ENCODE peak calls at places on chromosomes 11 and 22, in eight cellular contexts. One of them, this sample, is unnamed. For H3K27me3 and H3K4me1, the result is how much of the 10 kb centered on the place peaks cover.

GRCh38 chr11:118872403-118872821 is 11.3 kb upstream of the CXCR5 start:
- DNase-seq in neural progenitor cell: no peak
- DNase-seq in neuronal stem cell: no peak
- DNase-seq in endodermal cell: no peak
- DNase-seq in cardiac muscle cell: no peak
- DNase-seq in aorta: no peak
- DNase-seq in mesendoderm: no peak
- DNase-seq in CD8-positive, alpha-beta memory T cell: no peak
- DNase-seq in this sample: no peak

GRCh38 chr11:46294365-46295309 is 17.2 kb downstream of the CREB3L1 start:
- DNase-seq in aorta: no peak
- DNase-seq in mesendoderm: peak
- DNase-seq in CD8-positive, alpha-beta memory T cell: no peak
- DNase-seq in endodermal cell: peak
- DNase-seq in neuronal stem cell: peak
- DNase-seq in neural progenitor cell: peak
- DNase-seq in cardiac muscle cell: peak
- DNase-seq in this sample: no peak

GRCh38 chr22:27913162-27913741 is 5.8 kb downstream of the PITPNB start:
- DNase-seq in endodermal cell: no peak
- DNase-seq in CD8-positive, alpha-beta memory T cell: no peak
- DNase-seq in cardiac muscle cell: peak
- DNase-seq in aorta: no peak
- DNase-seq in neuronal stem cell: no peak
- DNase-seq in neural progenitor cell: no peak
- DNase-seq in mesendoderm: peak
- DNase-seq in this sample: no peak

GRCh38 chr11:57200937-57201336 is 19.2 kb downstream of the LRRC55 start:
- DNase-seq in mesendoderm: no peak
- DNase-seq in endodermal cell: no peak
- DNase-seq in CD8-positive, alpha-beta memory T cell: no peak
- DNase-seq in aorta: no peak
- DNase-seq in neural progenitor cell: no peak
- DNase-seq in neuronal stem cell: no peak
- DNase-seq in cardiac muscle cell: no peak
- DNase-seq in this sample: no peak

GRCh38 chr22:24731786-24732185 is 42.7 kb downstream of the PIWIL3 start:
- DNase-seq in CD8-positive, alpha-beta memory T cell: no peak
- DNase-seq in neuronal stem cell: no peak
- DNase-seq in endodermal cell: no peak
- DNase-seq in mesendoderm: no peak
- DNase-seq in cardiac muscle cell: no peak
- DNase-seq in aorta: no peak
- DNase-seq in neural progenitor cell: no peak
- DNase-seq in this sample: no peak

GRCh38 chr22:50540352-50540751 is 5.3 kb upstream of the KLHDC7B start:
- DNase-seq in cardiac muscle cell: no peak
- DNase-seq in neural progenitor cell: no peak
- DNase-seq in neuronal stem cell: no peak
- DNase-seq in aorta: peak
- DNase-seq in mesendoderm: no peak
- DNase-seq in CD8-positive, alpha-beta memory T cell: no peak
- DNase-seq in endodermal cell: no peak
- DNase-seq in this sample: no peak

GRCh38 chr11:61921446-61921845 is 4.1 kb upstream of the RAB3IL1 start:
- DNase-seq in cardiac muscle cell: no peak
- DNase-seq in mesendoderm: no peak
- DNase-seq in neural progenitor cell: no peak
- DNase-seq in neuronal stem cell: no peak
- DNase-seq in aorta: no peak
- DNase-seq in CD8-positive, alpha-beta memory T cell: no peak
- DNase-seq in endodermal cell: no peak
- DNase-seq in this sample: no peak

GRCh38 chr11:128341280-128341679 is 246.1 kb downstream of the ETS1 start:
- DNase-seq in mesendoderm: no peak
- DNase-seq in cardiac muscle cell: peak
- DNase-seq in neuronal stem cell: no peak
- DNase-seq in CD8-positive, alpha-beta memory T cell: peak
- DNase-seq in neural progenitor cell: no peak
- DNase-seq in endodermal cell: no peak
- DNase-seq in aorta: no peak
- DNase-seq in this sample: no peak

GRCh38 chr11:117532568-117532967 is 204.9 kb downstream of the CEP164 start:
- DNase-seq in mesendoderm: no peak
- DNase-seq in endodermal cell: no peak
- DNase-seq in CD8-positive, alpha-beta memory T cell: no peak
- DNase-seq in cardiac muscle cell: no peak
- DNase-seq in aorta: no peak
- DNase-seq in neural progenitor cell: no peak
- DNase-seq in neuronal stem cell: no peak
- DNase-seq in this sample: no peak

GRCh38 chr11:117528061-117528780 is 200.6 kb downstream of the CEP164 start:
- DNase-seq in mesendoderm: no peak
- DNase-seq in neuronal stem cell: no peak
- DNase-seq in aorta: no peak
- DNase-seq in CD8-positive, alpha-beta memory T cell: no peak
- DNase-seq in cardiac muscle cell: no peak
- DNase-seq in neural progenitor cell: no peak
- DNase-seq in endodermal cell: no peak
- DNase-seq in this sample: no peak

GRCh38 chr11:117524784-117525183 is 197.1 kb downstream of the CEP164 start:
- DNase-seq in mesendoderm: no peak
- DNase-seq in aorta: no peak
- DNase-seq in CD8-positive, alpha-beta memory T cell: no peak
- DNase-seq in neural progenitor cell: no peak
- DNase-seq in endodermal cell: no peak
- DNase-seq in cardiac muscle cell: no peak
- DNase-seq in neuronal stem cell: no peak
- DNase-seq in this sample: no peak

GRCh38 chr11:117525866-117526265 is 198.2 kb downstream of the CEP164 start:
- DNase-seq in CD8-positive, alpha-beta memory T cell: no peak
- DNase-seq in cardiac muscle cell: no peak
- DNase-seq in neural progenitor cell: no peak
- DNase-seq in neuronal stem cell: no peak
- DNase-seq in aorta: no peak
- DNase-seq in endodermal cell: no peak
- DNase-seq in mesendoderm: no peak
- DNase-seq in this sample: no peak

DNA sequence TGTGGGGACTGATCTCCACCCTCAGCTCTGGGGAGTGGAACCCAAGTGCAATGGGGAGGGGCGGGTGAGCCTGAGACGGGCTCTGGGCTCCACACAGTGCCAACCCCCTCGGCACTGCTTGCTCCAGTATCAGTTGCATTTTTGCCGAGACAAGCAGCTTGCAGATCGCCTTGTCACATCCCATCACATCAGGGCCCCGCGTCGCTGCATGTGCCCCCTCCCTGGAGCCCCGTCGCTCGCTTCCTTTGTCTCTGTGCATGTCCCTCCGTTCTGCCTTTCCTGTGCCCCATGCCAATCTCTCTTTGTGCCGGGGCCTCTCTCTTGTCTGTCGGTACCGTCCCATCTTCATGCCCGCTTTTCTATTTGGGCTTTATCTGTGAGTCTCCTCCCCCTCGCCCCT is 202.1 kb downstream of the CEP164 start:
- DNase-seq in mesendoderm: no peak
- DNase-seq in cardiac muscle cell: no peak
- DNase-seq in CD8-positive, alpha-beta memory T cell: no peak
- DNase-seq in neural progenitor cell: no peak
- DNase-seq in neuronal stem cell: no peak
- DNase-seq in endodermal cell: no peak
- DNase-seq in aorta: no peak
- DNase-seq in this sample: no peak
- H3K27me3 ChIP-seq in mesendoderm: under half
- H3K27me3 ChIP-seq in cardiac muscle cell: under half
- H3K27me3 ChIP-seq in CD8-positive, alpha-beta memory T cell: under half
- H3K27me3 ChIP-seq in neural progenitor cell: under half
- H3K27me3 ChIP-seq in neuronal stem cell: under half
- H3K27me3 ChIP-seq in endodermal cell: under half
- H3K27me3 ChIP-seq in aorta: under half
- H3K27me3 ChIP-seq in this sample: under half

GRCh38 chr11:66723693-66724092 is 5.3 kb downstream of the SPTBN2 start:
- DNase-seq in CD8-positive, alpha-beta memory T cell: no peak
- DNase-seq in cardiac muscle cell: no peak
- DNase-seq in neuronal stem cell: no peak
- DNase-seq in aorta: no peak
- DNase-seq in neural progenitor cell: no peak
- DNase-seq in mesendoderm: no peak
- DNase-seq in endodermal cell: no peak
- DNase-seq in this sample: no peak

GRCh38 chr11:66727282-66727882 is 1.6 kb downstream of the SPTBN2 start:
- DNase-seq in aorta: no peak
- DNase-seq in CD8-positive, alpha-beta memory T cell: peak
- DNase-seq in neural progenitor cell: peak
- DNase-seq in cardiac muscle cell: peak
- DNase-seq in endodermal cell: peak
- DNase-seq in mesendoderm: peak
- DNase-seq in neuronal stem cell: no peak
- DNase-seq in this sample: no peak

GRCh38 chr11:66725646-66726045 is 3.4 kb downstream of the SPTBN2 start:
- DNase-seq in mesendoderm: peak
- DNase-seq in cardiac muscle cell: peak
- DNase-seq in neural progenitor cell: peak
- DNase-seq in endodermal cell: no peak
- DNase-seq in CD8-positive, alpha-beta memory T cell: no peak
- DNase-seq in neuronal stem cell: no peak
- DNase-seq in aorta: no peak
- DNase-seq in this sample: no peak

GRCh38 chr11:66722745-66723651 is 6.0 kb downstream of the SPTBN2 start:
- DNase-seq in endodermal cell: no peak
- DNase-seq in cardiac muscle cell: no peak
- DNase-seq in neuronal stem cell: no peak
- DNase-seq in neural progenitor cell: no peak
- DNase-seq in mesendoderm: no peak
- DNase-seq in CD8-positive, alpha-beta memory T cell: no peak
- DNase-seq in aorta: no peak
- DNase-seq in this sample: no peak

DNA sequence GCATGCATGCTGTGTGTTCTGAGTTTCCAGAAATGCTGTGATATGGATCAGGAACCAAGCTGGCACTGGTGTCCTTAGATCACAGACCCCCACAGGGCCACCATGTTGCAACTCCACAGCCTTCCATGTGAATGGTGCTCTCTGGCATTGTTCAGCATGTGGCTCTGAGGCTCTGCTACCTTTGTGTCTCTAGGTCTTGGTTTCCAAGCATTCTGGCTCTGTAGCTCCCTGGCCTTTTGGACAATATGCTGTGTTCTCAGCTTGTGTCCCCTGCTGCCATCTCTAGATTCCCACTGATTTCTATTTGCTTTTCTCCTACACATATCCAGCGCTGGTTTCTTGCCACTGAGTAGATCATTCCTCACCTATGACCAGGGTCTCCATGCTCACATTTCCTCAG is 3.9 kb downstream of the SPTBN2 start:
- DNase-seq in neural progenitor cell: no peak
- DNase-seq in aorta: no peak
- DNase-seq in mesendoderm: no peak
- DNase-seq in CD8-positive, alpha-beta memory T cell: no peak
- DNase-seq in neuronal stem cell: no peak
- DNase-seq in endodermal cell: no peak
- DNase-seq in cardiac muscle cell: no peak
- DNase-seq in this sample: no peak
- H3K4me1 ChIP-seq in neural progenitor cell: under half
- H3K4me1 ChIP-seq in aorta: under half
- H3K4me1 ChIP-seq in mesendoderm: under half
- H3K4me1 ChIP-seq in CD8-positive, alpha-beta memory T cell: under half
- H3K4me1 ChIP-seq in neuronal stem cell: under half
- H3K4me1 ChIP-seq in endodermal cell: under half
- H3K4me1 ChIP-seq in cardiac muscle cell: under half
- H3K4me1 ChIP-seq in this sample: under half

GRCh38 chr11:125289419-125290088 is 125.0 kb downstream of the PKNOX2 start:
- DNase-seq in mesendoderm: no peak
- DNase-seq in cardiac muscle cell: peak
- DNase-seq in neuronal stem cell: no peak
- DNase-seq in neural progenitor cell: no peak
- DNase-seq in endodermal cell: no peak
- DNase-seq in CD8-positive, alpha-beta memory T cell: no peak
- DNase-seq in aorta: no peak
- DNase-seq in this sample: no peak

GRCh38 chr11:125286486-125286885 is 121.9 kb downstream of the PKNOX2 start:
- DNase-seq in mesendoderm: no peak
- DNase-seq in CD8-positive, alpha-beta memory T cell: no peak
- DNase-seq in aorta: peak
- DNase-seq in neuronal stem cell: no peak
- DNase-seq in endodermal cell: no peak
- DNase-seq in neural progenitor cell: no peak
- DNase-seq in cardiac muscle cell: no peak
- DNase-seq in this sample: no peak

GRCh38 chr11:125285844-125286243 is 121.3 kb downstream of the PKNOX2 start:
- DNase-seq in endodermal cell: no peak
- DNase-seq in neuronal stem cell: no peak
- DNase-seq in mesendoderm: no peak
- DNase-seq in CD8-positive, alpha-beta memory T cell: no peak
- DNase-seq in neural progenitor cell: no peak
- DNase-seq in aorta: no peak
- DNase-seq in cardiac muscle cell: no peak
- DNase-seq in this sample: no peak

GRCh38 chr11:125290263-125290662 is 125.7 kb downstream of the PKNOX2 start:
- DNase-seq in cardiac muscle cell: no peak
- DNase-seq in neural progenitor cell: no peak
- DNase-seq in CD8-positive, alpha-beta memory T cell: no peak
- DNase-seq in neuronal stem cell: no peak
- DNase-seq in aorta: no peak
- DNase-seq in endodermal cell: no peak
- DNase-seq in mesendoderm: no peak
- DNase-seq in this sample: no peak

DNA sequence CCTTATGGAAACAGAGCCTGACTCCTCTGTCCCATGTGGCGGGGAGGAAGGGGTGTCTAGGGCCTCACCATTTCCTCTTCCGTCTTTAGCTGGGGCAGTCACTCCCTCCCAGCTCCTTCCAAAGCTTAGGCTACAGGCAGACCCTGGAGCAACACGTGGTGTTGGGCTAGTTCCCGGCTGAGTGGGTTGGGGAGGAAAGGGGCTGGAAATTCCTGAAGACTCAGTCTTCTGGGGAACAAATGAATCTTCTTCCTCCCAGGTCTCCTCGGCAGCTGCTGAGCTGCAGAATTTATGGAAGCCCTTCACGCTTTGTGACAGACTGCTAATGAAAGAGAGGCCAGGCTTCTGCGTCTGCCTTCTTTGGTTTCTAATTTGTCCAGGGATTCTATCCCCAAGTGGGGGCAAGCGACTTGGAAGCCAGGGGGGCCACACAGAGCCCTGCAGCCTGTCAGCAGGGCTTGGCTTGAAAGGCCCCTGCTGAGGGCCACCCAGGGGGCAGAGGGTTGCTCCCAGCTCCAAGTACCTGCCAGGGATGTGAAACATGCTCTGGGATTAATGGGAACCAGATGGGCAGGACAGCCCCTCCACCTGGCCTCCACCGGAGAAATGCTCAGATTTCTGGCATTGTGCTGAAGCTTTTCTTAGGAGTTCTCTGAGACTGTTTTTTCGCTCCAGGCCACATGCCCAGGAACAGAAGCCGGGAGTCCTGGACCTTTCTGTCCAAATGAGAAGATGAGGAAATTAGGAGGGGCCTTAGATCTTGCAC is 123.1 kb downstream of the PKNOX2 start:
- DNase-seq in endodermal cell: peak
- DNase-seq in CD8-positive, alpha-beta memory T cell: no peak
- DNase-seq in neural progenitor cell: peak
- DNase-seq in mesendoderm: no peak
- DNase-seq in aorta: no peak
- DNase-seq in cardiac muscle cell: peak
- DNase-seq in neuronal stem cell: no peak
- DNase-seq in this sample: no peak
- H3K27me3 ChIP-seq in endodermal cell: under half
- H3K27me3 ChIP-seq in CD8-positive, alpha-beta memory T cell: under half
- H3K27me3 ChIP-seq in neural progenitor cell: under half
- H3K27me3 ChIP-seq in mesendoderm: under half
- H3K27me3 ChIP-seq in aorta: under half
- H3K27me3 ChIP-seq in cardiac muscle cell: under half
- H3K27me3 ChIP-seq in neuronal stem cell: under half
- H3K27me3 ChIP-seq in this sample: under half

GRCh38 chr22:36868546-36868945 is 7.7 kb downstream of the NCF4 start:
- DNase-seq in neuronal stem cell: no peak
- DNase-seq in CD8-positive, alpha-beta memory T cell: no peak
- DNase-seq in endodermal cell: peak
- DNase-seq in neural progenitor cell: no peak
- DNase-seq in cardiac muscle cell: no peak
- DNase-seq in mesendoderm: no peak
- DNase-seq in aorta: no peak
- DNase-seq in this sample: no peak
- H3K4me1 ChIP-seq in neuronal stem cell: under half
- H3K4me1 ChIP-seq in CD8-positive, alpha-beta memory T cell: under half
- H3K4me1 ChIP-seq in endodermal cell: under half
- H3K4me1 ChIP-seq in neural progenitor cell: under half
- H3K4me1 ChIP-seq in cardiac muscle cell: under half
- H3K4me1 ChIP-seq in mesendoderm: under half
- H3K4me1 ChIP-seq in aorta: under half
- H3K4me1 ChIP-seq in this sample: under half